ENCODE peak calls at places on chromosome 19, in five cellular contexts. W is neural progenitor cell, X is tibial artery, N is stomach, D is cardiac muscle cell. Q is an unnamed sample. For H3K36me3 and H3K9me3, the result is how much of the 10 kb centered on the place peaks cover.

GRCh38 chr19:42436006-42436405 is 6.7 kb downstream of the CXCL17 start:
- DNase-seq in W (no peak), X (no peak), N (no peak), D (peak), Q (no peak)

GRCh38 chr19:1226522-1227312 is 11.1 kb downstream of the CBARP start:
- DNase-seq in W (no peak), X (no peak), N (no peak), D (no peak), Q (no peak)

GRCh38 chr19:49097453-49098288 is 12.4 kb downstream of the SNRNP70 start:
- DNase-seq in W (peak), X (peak), N (peak), D (peak), Q (peak)

GRCh38 chr19:39982883-39983282 is 11.9 kb downstream of the PSMC4 start:
- DNase-seq in W (no peak), X (no peak), N (no peak), D (no peak), Q (no peak)

GRCh38 chr19:1856345-1856697 is 7.1 kb downstream of the KLF16 start:
- DNase-seq in W (no peak), X (no peak), N (no peak), D (no peak), Q (no peak)

GRCh38 chr19:42323852-42324654 is 1.4 kb upstream of the MEGF8 start:
- DNase-seq in W (peak), X (no peak), N (no peak), D (no peak), Q (no peak)

GRCh38 chr19:33387351-33388230 is 14.1 kb downstream of the CEBPG start:
- DNase-seq in W (no peak), X (no peak), N (no peak), D (no peak), Q (no peak)

GRCh38 chr19:4657262-4657661 is 12.9 kb downstream of the MYDGF start:
- DNase-seq in W (no peak), X (no peak), N (no peak), D (no peak), Q (no peak)

GRCh38 chr19:7272856-7273578 is 21.2 kb downstream of the INSR start:
- DNase-seq in W (no peak), X (no peak), N (no peak), D (peak), Q (no peak)

GRCh38 chr19:39372047-39372802 is 18.7 kb downstream of the PAF1 start:
- DNase-seq in W (no peak), X (peak), N (peak), D (peak), Q (no peak)

GRCh38 chr19:17765069-17765618 is 13.9 kb downstream of the FCHO1 start:
- DNase-seq in W (no peak), X (peak), N (peak), D (no peak), Q (no peak)

GRCh38 chr19:6387372-6387771 is 5.6 kb downstream of the GTF2F1 start:
- DNase-seq in W (no peak), X (no peak), N (no peak), D (no peak), Q (no peak)

GRCh38 chr19:800360-801029 is 3.2 kb downstream of the PTBP1 start:
- DNase-seq in W (no peak), X (no peak), N (peak), D (peak), Q (no peak)

GRCh38 chr19:18399008-18399407 is 1.6 kb upstream of the LRRC25 start:
- DNase-seq in W (no peak), X (peak), N (peak), D (no peak), Q (peak)

GRCh38 chr19:35717665-35718344 is at the start of gene KMT2B:
- DNase-seq in W (peak), X (no peak), N (peak), D (peak), Q (peak)

GRCh38 chr19:1755467-1756155 is 2.3 kb downstream of the ONECUT3 start:
- DNase-seq in W (peak), X (no peak), N (no peak), D (no peak), Q (no peak)

GRCh38 chr19:36113895-36114762 is 546 bp downstream of the POLR2I start:
- DNase-seq in W (peak), X (peak), N (peak), D (peak), Q (no peak)

GRCh38 chr19:8539621-8540149 is 25.7 kb upstream of the ZNF414 start:
- DNase-seq in W (no peak), X (no peak), N (no peak), D (no peak), Q (no peak)

GRCh38 chr19:17829855-17830566 is 8.7 kb upstream of the INSL3 start:
- DNase-seq in W (peak), X (no peak), N (no peak), D (peak), Q (no peak)

GRCh38 chr19:32131037-32131436 is 214.4 kb upstream of the ZNF507 start:
- DNase-seq in W (no peak), X (no peak), N (no peak), D (no peak), Q (no peak)

GRCh38 chr19:40806385-40807146 is 7.6 kb downstream of the EGLN2 start:
- DNase-seq in W (peak), X (peak), N (peak), D (peak), Q (peak)

GRCh38 chr19:21483589-21484170 is 21.7 kb upstream of the ZNF429 start:
- DNase-seq in W (peak), X (no peak), N (peak), D (peak), Q (no peak)

GRCh38 chr19:42569193-42569592 is 25.5 kb downstream of the CEACAM8 start:
- DNase-seq in W (no peak), X (no peak), N (no peak), D (no peak), Q (no peak)

GRCh38 chr19:19461671-19462622 is 53.4 kb downstream of the TSSK6 start:
- DNase-seq in W (peak), X (peak), N (peak), D (peak), Q (no peak)

GRCh38 chr19:40599331-40600085 is 1.7 kb upstream of the LTBP4 start:
- DNase-seq in W (peak), X (peak), N (no peak), D (no peak), Q (no peak)

GRCh38 chr19:42030605-42031004 is 36.6 kb upstream of the ATP1A3 start:
- DNase-seq in W (no peak), X (no peak), N (no peak), D (no peak), Q (no peak)

GRCh38 chr19:49849433-49850220 is 1.3 kb upstream of the PTOV1 start:
- DNase-seq in W (no peak), X (no peak), N (no peak), D (no peak), Q (no peak)

GRCh38 chr19:46746281-46746965 is at the start of gene STRN4:
- DNase-seq in W (peak), X (no peak), N (peak), D (peak), Q (peak)

GRCh38 chr19:54206030-54206830 is 5.6 kb downstream of the RPS9 start:
- DNase-seq in W (no peak), X (no peak), N (no peak), D (no peak), Q (no peak)

GRCh38 chr19:54201172-54201701 is 579 bp downstream of the RPS9 start:
- DNase-seq in W (no peak), X (no peak), N (no peak), D (peak), Q (no peak)

GRCh38 chr19:54201980-54202379 is 1.3 kb downstream of the RPS9 start:
- DNase-seq in W (no peak), X (no peak), N (no peak), D (peak), Q (no peak)

GRCh38 chr19:54204767-54205468 is 4.3 kb downstream of the RPS9 start:
- DNase-seq in W (no peak), X (no peak), N (no peak), D (no peak), Q (no peak)

GRCh38 chr19:54203151-54203611 is 2.5 kb downstream of the RPS9 start:
- DNase-seq in W (no peak), X (no peak), N (peak), D (peak), Q (no peak)
- H3K36me3 ChIP-seq in W (under half), X (under half), N (half or more), D (half or more), Q (half or more)

GRCh38 chr19:12247644-12248222 is 47.0 kb downstream of the ZNF44 start:
- DNase-seq in W (no peak), X (no peak), N (no peak), D (no peak), Q (no peak)

DNA sequence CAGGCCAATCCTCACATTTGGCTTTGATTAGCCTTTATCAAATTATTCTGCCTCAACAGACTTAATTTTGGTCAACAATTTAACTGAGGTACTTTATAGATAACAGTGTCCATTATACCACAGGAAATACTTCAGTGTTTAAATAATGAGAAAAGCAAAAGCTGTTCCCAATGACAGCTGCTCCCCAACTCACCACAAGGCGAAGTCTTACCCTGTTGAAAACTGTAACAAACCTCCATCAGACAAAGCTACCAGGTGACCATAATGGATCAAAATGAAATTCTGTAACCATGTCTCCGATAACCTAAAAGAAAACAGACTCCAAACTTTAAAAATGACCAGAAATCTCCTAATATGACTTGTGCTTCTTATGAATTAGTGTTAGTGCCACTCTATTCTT is 50.3 kb downstream of the ZNF44 start:
- DNase-seq in W (peak), X (no peak), N (no peak), D (no peak), Q (no peak)
- H3K9me3 ChIP-seq in W (under half), X (under half), N (half or more), D (under half), Q (under half)

GRCh38 chr19:16416574-16416973 is 55.2 kb downstream of the EPS15L1 start:
- DNase-seq in W (no peak), X (no peak), N (no peak), D (no peak), Q (no peak)
- H3K36me3 ChIP-seq in W (under half), X (under half), N (half or more), D (under half), Q (half or more)

DNA sequence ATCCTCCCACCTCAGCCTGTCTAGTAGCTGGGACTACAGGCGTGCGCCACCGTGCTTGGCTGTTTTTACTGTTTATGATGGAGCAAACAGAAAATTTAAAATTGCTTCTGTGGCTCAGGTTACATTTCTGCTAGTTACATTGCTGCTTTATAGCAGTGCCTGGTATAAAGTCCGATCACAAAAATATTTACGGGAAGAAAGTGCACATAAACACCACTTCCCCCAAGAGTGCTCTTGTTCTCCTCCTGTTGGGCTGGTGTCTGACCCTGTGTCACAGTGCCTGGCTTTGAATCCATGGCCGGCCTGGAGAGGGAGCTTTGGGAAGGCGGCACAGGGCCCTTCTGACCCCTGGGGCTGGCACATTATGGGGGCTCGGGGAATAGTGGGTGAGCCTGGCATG is 11.9 kb downstream of the PRKACA start:
- DNase-seq in W (no peak), X (no peak), N (no peak), D (no peak), Q (no peak)
- H3K9me3 ChIP-seq in W (under half), X (under half), N (under half), D (under half), Q (under half)

DNA sequence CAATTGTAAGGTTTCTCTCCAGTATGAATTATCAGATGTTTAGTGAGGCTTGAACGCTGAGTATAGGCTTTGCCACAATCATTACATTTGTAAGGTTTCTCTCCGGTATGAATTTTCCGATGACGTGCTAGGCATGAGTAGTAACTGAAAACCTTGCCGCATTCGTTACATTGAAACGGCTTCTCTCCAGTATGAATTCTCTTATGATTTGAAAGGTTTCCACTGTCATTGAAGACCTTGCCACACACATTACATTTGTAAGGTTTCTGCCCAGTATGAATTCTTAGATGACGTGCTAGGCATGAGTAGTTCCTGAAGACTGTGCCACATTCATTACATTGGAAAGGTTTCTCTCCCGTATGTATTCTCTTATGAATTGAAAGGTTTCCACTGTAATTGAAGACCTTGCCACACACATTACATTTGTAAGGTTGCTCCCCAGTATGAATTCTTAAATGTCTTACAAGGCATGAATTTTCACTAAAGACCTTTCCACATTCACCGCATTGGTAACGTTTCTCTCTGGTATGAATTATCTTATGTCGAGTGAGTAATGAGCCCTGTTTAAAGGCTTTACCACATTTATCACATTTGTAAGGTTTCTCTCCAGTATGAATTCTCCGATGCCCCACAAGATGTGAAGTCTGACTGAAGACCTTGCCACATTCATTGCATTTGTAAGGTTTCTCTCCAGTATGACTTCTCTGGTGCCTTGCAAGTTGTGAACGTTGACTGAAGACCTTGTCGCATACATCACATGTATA is 15.6 kb downstream of the ZNF836 start:
- DNase-seq in W (no peak), X (no peak), N (no peak), D (no peak), Q (no peak)
- H3K36me3 ChIP-seq in W (under half), X (half or more), N (half or more), D (under half), Q (under half)

DNA sequence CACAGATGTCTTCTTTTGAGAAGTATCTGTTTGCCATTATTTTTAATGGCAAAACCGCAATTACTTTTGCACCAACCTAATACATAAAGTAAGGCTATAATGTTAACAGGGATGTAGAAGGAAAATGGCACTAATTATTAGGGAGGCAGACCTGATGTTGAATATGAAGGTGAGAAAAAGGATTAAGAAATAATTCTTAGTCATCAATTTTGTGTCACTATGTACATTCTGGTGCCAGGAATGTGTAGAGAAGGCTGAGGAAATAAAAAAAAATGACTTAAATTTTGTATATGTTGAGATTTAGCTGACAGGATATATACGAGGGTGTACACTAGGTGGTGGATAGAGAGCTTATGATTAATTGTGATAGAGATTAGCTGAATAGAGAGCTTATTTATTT is 12.6 kb downstream of the ZNF585B start:
- DNase-seq in W (no peak), X (no peak), N (no peak), D (no peak), Q (no peak)
- H3K9me3 ChIP-seq in W (under half), X (half or more), N (half or more), D (under half), Q (under half)

GRCh38 chr19:43910884-43911283 is 24.2 kb downstream of the ZNF45 start:
- DNase-seq in W (no peak), X (no peak), N (no peak), D (no peak), Q (no peak)
- H3K36me3 ChIP-seq in W (under half), X (half or more), N (under half), D (under half), Q (half or more)

Q was measured in SJSA1.